ENCODE peak calls at places on chromosome 17, in six cellular contexts. F is CD8-positive, alpha-beta memory T cell; W is CD4-positive, alpha-beta memory T cell; L is dorsolateral prefrontal cortex; Q is RKO; N is GM23338. X is an unnamed sample.

GRCh38 chr17:330993-331701 is 21.5 kb downstream of the RPH3AL start:
- DNase-seq in F (peak; percentile 71), L (peak; percentile 55), Q (no peak), N (no peak), W (peak; percentile 25), X (peak; percentile 52)

GRCh38 chr17:57607553-57608120 is 137.5 kb downstream of the CCDC182 start:
- DNase-seq in W (no peak), L (no peak), Q (peak; percentile 8), F (no peak), N (no peak), X (no peak)

GRCh38 chr17:27520571-27521185 is 64.4 kb downstream of the KSR1 start:
- DNase-seq in N (no peak), F (no peak), W (no peak), L (no peak), Q (no peak), X (no peak)

GRCh38 chr17:79520134-79520892 is 90.5 kb downstream of the RBFOX3 start:
- DNase-seq in F (no peak), W (no peak), L (no peak), N (no peak), Q (no peak), X (no peak)

GRCh38 chr17:73695035-73695738 is 50.9 kb upstream of the SDK2 start:
- DNase-seq in Q (no peak), N (no peak), L (no peak), F (no peak), W (no peak), X (no peak)

GRCh38 chr17:1331708-1332107 is 52.2 kb downstream of the TRARG1 start:
- DNase-seq in F (no peak), L (no peak), Q (no peak), N (no peak), W (no peak), X (no peak)

GRCh38 chr17:56593073-56593740 is at the start of gene NOG:
- DNase-seq in L (no peak), F (peak; percentile 72), W (no peak), Q (no peak), N (peak; percentile 81), X (peak; percentile 45)

GRCh38 chr17:44604149-44605115 is 47.1 kb downstream of the FZD2 start:
- DNase-seq in N (no peak), L (no peak), Q (no peak), W (no peak), F (no peak), X (no peak)

GRCh38 chr17:60300011-60300410 is 91.9 kb downstream of the USP32 start:
- DNase-seq in F (no peak), N (no peak), Q (no peak), L (no peak), W (no peak), X (no peak)

X was measured in CD4-positive, alpha-beta T cell.